ENCODE peak calls at places on chromosomes 1 and 21, in eight cellular contexts. W, M, A, Y, R, V, O and H are unnamed samples.

GRCh38 chr1:204031098-204031710 is 41.7 kb upstream of the SOX13 start:
- DNase-seq in M (peak; percentile 11), R (no peak), Y (no peak), A (no peak), W (no peak), V (no peak), O (no peak), H (no peak)

GRCh38 chr21:45329261-45330074 is 41.8 kb upstream of the POFUT2 start:
- DNase-seq in Y (no peak), R (no peak), M (no peak), V (peak; percentile 67), W (no peak), A (no peak), O (no peak), H (no peak)

GRCh38 chr21:45021428-45022347 is 52.7 kb upstream of the ADARB1 start:
- DNase-seq in W (no peak), O (no peak), A (no peak), V (peak; percentile 62), Y (peak; percentile 35), R (no peak), M (no peak), H (no peak)

GRCh38 chr1:4963251-4963650 is 308.8 kb downstream of the AJAP1 start:
- DNase-seq in Y (no peak), M (no peak), R (no peak), V (no peak), W (no peak), A (peak; percentile 66), O (no peak), H (no peak)

GRCh38 chr1:40797668-40798010 is 14.1 kb downstream of the KCNQ4 start:
- DNase-seq in V (no peak), M (no peak), A (no peak), Y (no peak), R (no peak), O (no peak), W (no peak), H (no peak)

GRCh38 chr1:10161121-10161520 is 49.2 kb upstream of the KIF1B start:
- DNase-seq in W (no peak), A (no peak), O (no peak), V (peak; percentile 32), M (no peak), Y (no peak), R (no peak), H (no peak)

GRCh38 chr1:174408142-174408541 is 39.6 kb upstream of the GPR52 start:
- DNase-seq in W (no peak), O (no peak), V (no peak), M (no peak), Y (no peak), R (no peak), A (peak; percentile 75), H (no peak)

GRCh38 chr1:176656257-176656995 is 193.5 kb downstream of the PAPPA2 start:
- DNase-seq in A (peak; percentile 93), Y (no peak), M (peak; percentile 18), V (no peak), W (no peak), O (no peak), R (peak; percentile 37), H (no peak)

GRCh38 chr1:159918041-159918917 is 7.0 kb downstream of the TAGLN2 start:
- DNase-seq in A (peak; percentile 59), R (no peak), Y (no peak), O (no peak), M (no peak), V (no peak), W (no peak), H (no peak)

GRCh38 chr1:202207292-202207691 is 13.7 kb downstream of the LGR6 start:
- DNase-seq in O (no peak), M (peak; percentile 80), W (peak; percentile 58), V (peak; percentile 85), Y (no peak), A (peak; percentile 63), R (no peak), H (no peak)

GRCh38 chr1:176717052-176717754 is 254.2 kb downstream of the PAPPA2 start:
- DNase-seq in R (no peak), W (peak; percentile 7), A (no peak), V (no peak), Y (no peak), M (no peak), O (no peak), H (no peak)

GRCh38 chr1:10601342-10602060 is 126.8 kb downstream of the PEX14 start:
- DNase-seq in W (no peak), O (no peak), V (no peak), A (no peak), R (no peak), M (no peak), Y (no peak), H (no peak)

GRCh38 chr1:204711947-204712701 is 26.6 kb upstream of the LRRN2 start:
- DNase-seq in O (no peak), W (no peak), Y (no peak), R (no peak), V (no peak), M (no peak), A (no peak), H (no peak)

GRCh38 chr1:89606227-89606945 is 26.5 kb upstream of the LRRC8C start:
- DNase-seq in A (no peak), R (no peak), O (no peak), V (no peak), M (no peak), W (no peak), Y (no peak), H (no peak)

GRCh38 chr1:89603651-89604413 is 29.1 kb upstream of the LRRC8C start:
- DNase-seq in M (peak; percentile 28), V (no peak), A (peak; percentile 17), Y (no peak), R (no peak), O (no peak), W (no peak), H (no peak)

GRCh38 chr1:89605692-89606091 is 27.2 kb upstream of the LRRC8C start:
- DNase-seq in M (peak; percentile 79), V (no peak), O (no peak), W (no peak), Y (no peak), R (no peak), A (peak; percentile 56), H (no peak)

GRCh38 chr1:89602871-89603404 is 30.0 kb upstream of the LRRC8C start:
- DNase-seq in A (no peak), W (no peak), R (no peak), M (no peak), O (no peak), V (no peak), Y (no peak), H (no peak)

DNA sequence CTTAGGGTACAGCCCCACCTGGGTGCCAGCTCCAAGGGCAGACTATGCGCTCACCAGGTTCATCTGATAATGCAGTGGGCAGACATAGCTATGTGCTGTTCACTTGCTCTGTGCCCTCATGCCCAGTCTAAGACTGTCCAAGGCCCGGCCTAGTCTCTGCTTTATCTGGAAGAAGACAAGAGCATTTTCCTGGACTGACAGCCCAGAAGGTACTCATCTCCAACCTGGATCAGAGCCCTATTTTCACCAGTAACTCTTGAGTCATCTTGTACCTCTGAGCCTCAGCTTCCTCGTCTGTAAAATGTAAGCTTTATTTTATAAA is 28.5 kb upstream of the LRRC8C start:
- DNase-seq in Y (no peak), V (no peak), O (no peak), M (no peak), A (no peak), W (no peak), R (no peak), H (no peak)
- TF ChIP-seq CTCF in Y (no peak), V (no peak), O (no peak), M (no peak), A (no peak), W (no peak), R (no peak), H (no peak)

GRCh38 chr21:32335601-32336575 is 37.2 kb downstream of the MRAP start:
- DNase-seq in Y (peak; percentile 36), W (no peak), M (peak; percentile 63), R (no peak), A (peak; percentile 74), O (no peak), V (peak; percentile 38), H (no peak)
- TF ChIP-seq CTCF in Y (no peak), W (no peak), M (no peak), R (no peak), A (no peak), O (no peak), V (no peak), H (no peak)

DNA sequence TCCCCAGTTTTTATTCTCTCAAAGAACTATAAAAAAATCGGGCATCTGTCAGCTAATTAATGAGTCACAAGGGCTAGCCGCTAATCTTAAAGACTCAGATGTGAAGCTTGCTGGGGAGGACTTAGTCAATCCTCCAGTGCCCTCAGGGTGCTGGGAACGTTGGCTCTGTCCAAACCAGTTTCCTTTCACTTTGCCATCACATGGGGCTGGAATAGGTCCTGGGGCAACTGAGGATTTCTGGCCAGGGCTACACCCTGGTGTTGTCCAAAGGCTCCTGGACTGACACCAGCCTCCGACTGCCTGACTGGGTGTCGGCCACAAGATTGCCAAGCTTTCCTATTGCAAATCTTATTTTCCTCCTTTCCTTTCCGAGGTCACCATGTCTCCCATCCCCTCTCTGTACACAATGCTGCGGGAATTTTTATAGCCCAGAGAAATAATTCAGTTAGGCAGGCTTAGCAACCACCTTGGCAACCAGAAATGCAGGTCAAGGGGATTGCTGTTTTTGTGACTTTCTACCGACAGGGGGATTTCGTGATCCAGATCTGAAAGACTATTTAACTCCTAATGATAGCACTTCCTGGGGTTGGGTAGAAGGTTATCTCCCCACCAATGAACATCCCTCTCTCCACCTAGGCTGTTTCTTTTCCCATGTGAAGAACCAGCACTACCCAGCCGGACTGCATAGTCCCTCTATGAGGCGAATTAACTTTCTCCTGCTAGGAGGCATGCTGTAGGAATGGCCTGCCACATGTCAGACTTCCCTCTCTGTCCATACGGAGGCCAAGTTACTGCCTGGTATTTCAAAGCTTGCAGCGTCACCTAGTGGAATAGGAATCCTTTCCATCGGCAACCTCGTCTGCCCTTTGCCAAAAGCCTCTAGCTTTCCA is 29.9 kb upstream of the CTBS start:
- DNase-seq in V (peak; percentile 86), W (peak; percentile 89), R (peak; percentile 19), Y (no peak), M (peak; percentile 63), O (no peak), A (peak; percentile 93), H (no peak)
- TF ChIP-seq CTCF in V (peak; percentile 88), W (peak; percentile 97), R (peak; percentile 77), Y (no peak), M (peak; percentile 53), O (no peak), A (peak; percentile 83), H (no peak)

GRCh38 chr1:43781574-43781973 is 74.2 kb downstream of the ST3GAL3 start:
- DNase-seq in R (no peak), Y (no peak), A (peak; percentile 69), W (no peak), V (no peak), M (no peak), O (no peak), H (no peak)

GRCh38 chr1:43783096-43783670 is 75.8 kb downstream of the ST3GAL3 start:
- DNase-seq in M (no peak), O (no peak), Y (no peak), W (no peak), V (no peak), A (no peak), R (no peak), H (no peak)

GRCh38 chr1:43786975-43787374 is 79.6 kb downstream of the ST3GAL3 start:
- DNase-seq in A (peak; percentile 92), W (no peak), V (no peak), Y (no peak), O (no peak), M (peak; percentile 64), R (no peak), H (no peak)

GRCh38 chr1:43786201-43786958 is 79.0 kb downstream of the ST3GAL3 start:
- DNase-seq in O (no peak), R (no peak), M (peak; percentile 60), V (no peak), Y (no peak), W (no peak), A (peak; percentile 59), H (no peak)

GRCh38 chr1:43783671-43784205 is 76.4 kb downstream of the ST3GAL3 start:
- DNase-seq in Y (no peak), W (no peak), A (no peak), O (peak; percentile 44), R (no peak), M (no peak), V (no peak), H (peak; percentile 31)
- TF ChIP-seq CTCF in Y (no peak), W (no peak), A (no peak), O (no peak), R (no peak), M (no peak), V (no peak), H (no peak)